ENCODE peak calls at places on chromosomes 16 and 17, in four cellular contexts. H, W, A and I are unnamed samples.

GRCh38 chr16:50680907-50681885 is at the start of gene SNX20:
- DNase-seq in H (no peak), W (no peak), A (no peak), I (no peak)

GRCh38 chr17:66455022-66455547 is 152.7 kb downstream of the PRKCA start:
- DNase-seq in H (no peak), W (no peak), A (no peak), I (no peak)

GRCh38 chr17:65656390-65657250 is 95.2 kb upstream of the AXIN2 start:
- DNase-seq in H (no peak), W (no peak), A (no peak), I (no peak)

GRCh38 chr16:46853713-46854443 is 22.9 kb upstream of the C16orf87 start:
- DNase-seq in H (peak; percentile 83), W (peak; percentile 77), A (peak; percentile 50), I (peak; percentile 81)

GRCh38 chr16:69123894-69124293 is 8.5 kb downstream of the CHTF8 start:
- DNase-seq in H (peak; percentile 65), W (peak; percentile 80), A (no peak), I (peak; percentile 85)

GRCh38 chr16:1474047-1474446 is 781 bp downstream of the CLCN7 start:
- DNase-seq in H (no peak), W (peak; percentile 58), A (no peak), I (peak; percentile 42)

GRCh38 chr17:42060231-42060630 is 9.8 kb upstream of the C17orf113 start:
- DNase-seq in H (no peak), W (no peak), A (no peak), I (no peak)

GRCh38 chr17:58575511-58575910 is 61.1 kb upstream of the MTMR4 start:
- DNase-seq in H (no peak), W (peak; percentile 49), A (peak; percentile 29), I (no peak)

GRCh38 chr17:73142763-73143395 is 21.9 kb upstream of the SSTR2 start:
- DNase-seq in H (no peak), W (no peak), A (no peak), I (no peak)

GRCh38 chr17:19384723-19385391 is 2.1 kb downstream of the MFAP4 start:
- DNase-seq in H (peak; percentile 84), W (peak; percentile 51), A (no peak), I (no peak)

GRCh38 chr17:50316016-50316587 is 29.8 kb upstream of the XYLT2 start:
- DNase-seq in H (no peak), W (no peak), A (no peak), I (no peak)

GRCh38 chr17:34465756-34466155 is 102.7 kb upstream of the CCL1 start:
- DNase-seq in H (no peak), W (no peak), A (no peak), I (no peak)

GRCh38 chr16:71188956-71189712 is 41.4 kb downstream of the HYDIN start:
- DNase-seq in H (no peak), W (no peak), A (no peak), I (no peak)

GRCh38 chr17:59695943-59696681 is 11.1 kb downstream of the PTRH2 start:
- DNase-seq in H (no peak), W (no peak), A (no peak), I (peak; percentile 15)

GRCh38 chr16:71303938-71304337 is 14.7 kb upstream of the CMTR2 start:
- DNase-seq in H (no peak), W (no peak), A (peak; percentile 18), I (no peak)

GRCh38 chr17:57107498-57108101 is 22.6 kb downstream of the AKAP1 start:
- DNase-seq in H (no peak), W (peak; percentile 84), A (peak; percentile 94), I (no peak)

GRCh38 chr16:69243479-69243878 is 56.5 kb downstream of the SNTB2 start:
- DNase-seq in H (no peak), W (no peak), A (no peak), I (no peak)

GRCh38 chr16:23920899-23921298 is 85.1 kb downstream of the PRKCB start:
- DNase-seq in H (no peak), W (no peak), A (no peak), I (no peak)

GRCh38 chr17:82065193-82065637 is 389 bp downstream of the DUS1L start:
- DNase-seq in H (no peak), W (no peak), A (no peak), I (peak; percentile 49)

GRCh38 chr16:81582655-81583441 is 138.2 kb downstream of the CMIP start:
- DNase-seq in H (no peak), W (peak; percentile 38), A (no peak), I (no peak)

GRCh38 chr17:34575182-34575581 is 4.2 kb upstream of the TMEM132E start:
- DNase-seq in H (no peak), W (no peak), A (no peak), I (no peak)

GRCh38 chr17:31699281-31699680 is 159.8 kb downstream of the COPRS start:
- DNase-seq in H (no peak), W (peak; percentile 62), A (no peak), I (no peak)

GRCh38 chr16:87382023-87382785 is 1.4 kb downstream of the FBXO31 start:
- DNase-seq in H (no peak), W (no peak), A (no peak), I (no peak)
- TF ChIP-seq JUND in H (no peak), W (no peak), A (no peak), I (no peak)

GRCh38 chr17:71203953-71204352 is 916.9 kb upstream of the SOX9 start:
- DNase-seq in H (no peak), W (no peak), A (no peak), I (no peak)
- TF ChIP-seq JUND in H (peak; percentile 60), W (no peak), A (no peak), I (no peak)

GRCh38 chr17:77754956-77755355 is 203.5 kb upstream of the TNRC6C start:
- DNase-seq in H (no peak), W (no peak), A (no peak), I (no peak)
- TF ChIP-seq JUND in H (no peak), W (no peak), A (no peak), I (no peak)

GRCh38 chr16:17396762-17397498 is 73.8 kb downstream of the XYLT1 start:
- DNase-seq in H (peak; percentile 65), W (no peak), A (no peak), I (no peak)
- TF ChIP-seq JUND in H (no peak), W (no peak), A (no peak), I (no peak)

GRCh38 chr17:78255953-78256704 is 24.7 kb downstream of the TMEM235 start:
- DNase-seq in H (no peak), W (peak; percentile 41), A (no peak), I (no peak)

GRCh38 chr17:78256705-78257559 is 25.5 kb downstream of the TMEM235 start:
- DNase-seq in H (peak; percentile 78), W (peak; percentile 72), A (no peak), I (no peak)

GRCh38 chr17:78257810-78258322 is 26.4 kb downstream of the TMEM235 start:
- DNase-seq in H (peak; percentile 63), W (peak; percentile 59), A (no peak), I (no peak)

GRCh38 chr17:78255029-78255656 is 23.7 kb downstream of the TMEM235 start:
- DNase-seq in H (no peak), W (peak; percentile 6), A (no peak), I (no peak)

DNA sequence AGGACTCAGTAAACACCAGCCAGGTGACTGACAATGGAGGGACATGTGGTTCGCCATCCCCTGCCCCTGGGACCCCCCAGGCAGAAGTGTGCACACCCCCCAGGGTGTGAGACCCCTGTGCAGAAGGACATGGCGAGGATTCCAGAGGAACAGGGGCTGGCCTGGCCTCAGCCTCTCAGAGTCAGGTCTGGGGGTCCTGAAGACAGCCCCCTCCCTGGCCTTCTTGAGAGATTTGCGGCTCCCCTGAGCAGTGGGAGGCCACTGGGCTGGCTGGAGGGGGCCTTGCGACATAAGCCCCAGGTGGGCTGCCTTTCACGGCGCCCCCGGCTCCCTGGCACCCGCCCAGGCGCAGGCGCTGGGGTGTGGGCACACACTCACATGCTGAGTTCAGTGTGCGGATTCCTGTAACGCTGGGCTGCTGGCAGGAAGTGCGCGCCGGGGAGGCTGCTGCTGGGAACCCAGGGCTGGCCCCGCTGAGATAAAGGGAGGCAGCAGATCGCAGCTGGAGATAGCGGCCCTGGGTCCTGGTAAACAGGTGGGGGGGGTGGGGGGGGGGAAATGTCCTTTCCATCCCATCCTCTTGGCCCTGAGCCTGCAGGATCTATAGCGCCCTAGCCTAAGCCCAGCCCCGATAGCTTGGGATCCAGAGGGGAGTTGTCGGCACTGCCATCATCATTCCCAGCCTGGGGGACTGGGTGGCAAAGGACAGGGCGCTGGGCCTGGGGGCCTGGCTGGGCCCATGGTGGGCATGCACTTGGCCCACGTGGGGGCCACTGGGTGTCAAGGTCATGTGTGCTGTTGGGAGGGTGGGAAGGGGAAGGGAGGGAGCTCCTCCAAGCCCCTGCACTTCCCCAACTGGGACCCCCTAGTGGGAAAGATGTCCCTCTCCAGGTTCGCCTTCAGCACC is 27.1 kb downstream of the TMEM235 start:
- DNase-seq in H (peak; percentile 96), W (peak; percentile 93), A (no peak), I (no peak)
- TF ChIP-seq JUND in H (no peak), W (peak; percentile 26), A (no peak), I (no peak)

GRCh38 chr16:3575491-3575890 is 1.7 kb downstream of the NLRC3 start:
- DNase-seq in H (no peak), W (no peak), A (no peak), I (no peak)
- TF ChIP-seq JUND in H (no peak), W (no peak), A (no peak), I (no peak)